ENCODE peak calls at places on chromosomes 5 and 9, in six cellular contexts. S is ovary; B is activated CD4-positive, alpha-beta T cell treated with anti-CD3 and anti-CD28 coated beads, Interleukin-2, amount 50 U/mL, for 1 hour; Z is cerebellar nuclear complex; K is H7; V is activated T-helper 1 cell treated with anti-CD3 and anti-CD28 coated beads, Interleukin-12 subunit alpha, Interleukin-12 subunit beta, Interleukin-2, Interleukin-4 antibody, amounts not matched to agents 30 ng/mL and 10 ng/mL and 1 ng/mL, durations not matched to agents 14 hours and 24 hours and 36 hours. T is an unnamed sample.

GRCh38 chr9:114525505-114525904 is 20.2 kb upstream of the WHRN start:
- DNase-seq in B (no peak), Z (no peak), V (no peak), S (no peak), K (no peak), T (peak; percentile 80)

GRCh38 chr5:150589791-150590601 is 50.5 kb upstream of the SYNPO start:
- DNase-seq in B (no peak), S (peak; percentile 90), K (peak; percentile 86), Z (no peak), V (no peak), T (no peak)

GRCh38 chr5:123670981-123671557 is 159.1 kb downstream of the CSNK1G3 start:
- DNase-seq in B (peak; percentile 41), K (peak; percentile 13), Z (no peak), V (peak; percentile 5), S (peak; percentile 38), T (no peak)

GRCh38 chr9:34985311-34985899 is 4.1 kb upstream of the DNAJB5 start:
- DNase-seq in K (peak; percentile 69), Z (no peak), S (no peak), B (peak; percentile 48), V (peak; percentile 41), T (no peak)

GRCh38 chr5:14588145-14588544 is 6.6 kb downstream of the OTULINL start:
- DNase-seq in B (no peak), Z (no peak), K (no peak), V (no peak), S (no peak), T (no peak)

GRCh38 chr9:114397219-114397847 is 9.6 kb upstream of the AKNA start:
- DNase-seq in S (no peak), B (no peak), V (no peak), Z (no peak), K (no peak), T (no peak)

GRCh38 chr5:88824141-88824540 is 58.8 kb downstream of the MEF2C start:
- DNase-seq in B (no peak), Z (no peak), S (no peak), K (no peak), V (no peak), T (no peak)

GRCh38 chr5:68149189-68149588 is 66.4 kb upstream of the PIK3R1 start:
- DNase-seq in K (no peak), V (no peak), B (no peak), S (no peak), Z (no peak), T (no peak)

GRCh38 chr9:93820667-93821306 is 134.4 kb downstream of the BARX1 start:
- DNase-seq in K (peak; percentile 82), S (no peak), B (no peak), Z (no peak), V (no peak), T (no peak)

GRCh38 chr9:129007766-129008468 is 20.2 kb downstream of the SH3GLB2 start:
- DNase-seq in Z (no peak), V (no peak), S (no peak), K (peak; percentile 62), B (no peak), T (no peak)

GRCh38 chr9:12817702-12818101 is 42.9 kb downstream of the LURAP1L start:
- DNase-seq in Z (no peak), K (no peak), S (no peak), V (no peak), B (no peak), T (peak; percentile 77)

GRCh38 chr5:28855631-28856030 is 1817.2 kb upstream of the CDH9 start:
- DNase-seq in V (no peak), S (no peak), K (no peak), Z (no peak), B (no peak), T (peak; percentile 28)

GRCh38 chr5:111851616-111852015 is 94.6 kb upstream of the NREP start:
- DNase-seq in V (no peak), Z (no peak), B (no peak), S (no peak), K (no peak), T (no peak)

GRCh38 chr9:88236531-88237453 is 98.5 kb upstream of the SPATA31C2 start:
- DNase-seq in Z (no peak), V (no peak), S (peak; percentile 79), K (no peak), B (no peak), T (no peak)

GRCh38 chr9:93011114-93011513 is 47.4 kb upstream of the SUSD3 start:
- DNase-seq in Z (no peak), K (no peak), B (no peak), V (no peak), S (no peak), T (no peak)

GRCh38 chr9:16899611-16900010 is 29.1 kb upstream of the BNC2 start:
- DNase-seq in S (no peak), V (no peak), B (no peak), K (no peak), Z (no peak), T (no peak)

GRCh38 chr9:131228988-131229387 is 47.3 kb downstream of the FAM78A start:
- DNase-seq in B (no peak), V (no peak), Z (no peak), K (no peak), S (no peak), T (no peak)

GRCh38 chr9:137879566-137880150 is 2.1 kb downstream of the CACNA1B start:
- DNase-seq in K (no peak), B (no peak), Z (no peak), S (no peak), V (no peak), T (no peak)

GRCh38 chr5:178690208-178690607 is 40.3 kb downstream of the ZNF354A start:
- DNase-seq in K (no peak), Z (no peak), B (no peak), V (no peak), S (no peak), T (peak; percentile 30)

GRCh38 chr9:136081826-136082495 is 13.1 kb downstream of the NACC2 start:
- DNase-seq in K (peak; percentile 54), S (peak; percentile 30), V (no peak), Z (no peak), B (no peak), T (no peak)

GRCh38 chr5:126854526-126855110 is 77.7 kb downstream of the LMNB1 start:
- DNase-seq in S (no peak), V (no peak), K (no peak), B (no peak), Z (no peak), T (no peak)

GRCh38 chr9:110777201-110777842 is 108.7 kb downstream of the MUSK start:
- DNase-seq in B (no peak), S (no peak), K (no peak), V (no peak), Z (no peak), T (no peak)

GRCh38 chr5:132020568-132021339 is 9.3 kb upstream of the ACSL6 start:
- DNase-seq in V (no peak), S (no peak), B (no peak), Z (no peak), K (peak; percentile 6), T (peak; percentile 62)

GRCh38 chr5:11931638-11932037 is 27.4 kb upstream of the CTNND2 start:
- DNase-seq in Z (no peak), V (no peak), B (no peak), K (no peak), S (no peak), T (no peak)

GRCh38 chr5:60722416-60722815 is 22.4 kb upstream of the DEPDC1B start:
- DNase-seq in Z (no peak), B (no peak), S (no peak), V (no peak), K (no peak), T (no peak)

GRCh38 chr9:135214706-135215105 is 127.2 kb downstream of the OLFM1 start:
- DNase-seq in Z (no peak), V (no peak), K (peak; percentile 43), S (no peak), B (no peak), T (no peak)

GRCh38 chr5:91024727-91025126 is 358.4 kb downstream of the ARRDC3 start:
- DNase-seq in S (no peak), B (no peak), K (no peak), V (no peak), Z (no peak), T (no peak)

GRCh38 chr9:109477269-109478203 is 20.6 kb downstream of the PTPN3 start:
- DNase-seq in S (no peak), V (no peak), K (no peak), Z (no peak), B (no peak), T (no peak)

GRCh38 chr9:117400131-117400530 is 14.7 kb downstream of the ASTN2 start:
- DNase-seq in S (no peak), V (no peak), Z (no peak), B (no peak), K (no peak), T (no peak)

T was measured in foreskin keratinocyte.